ENCODE peak calls at places on chromosomes 13 and 19, in six cellular contexts. T, W, O, U, R and Q are unnamed samples.

GRCh38 chr19:39826311-39826945 is 7.5 kb downstream of the DYRK1B start:
- DNase-seq in U (no peak), O (peak; percentile 57), T (no peak), W (no peak), R (no peak), Q (no peak)

GRCh38 chr13:73325351-73326214 is 266.8 kb downstream of the KLF5 start:
- DNase-seq in R (no peak), W (no peak), U (no peak), O (no peak), T (no peak), Q (no peak)

GRCh38 chr19:32200312-32201038 is 144.9 kb upstream of the ZNF507 start:
- DNase-seq in W (peak; percentile 19), U (no peak), T (no peak), O (no peak), R (no peak), Q (peak; percentile 46)

GRCh38 chr13:26502826-26503225 is 54.7 kb upstream of the WASF3 start:
- DNase-seq in O (peak; percentile 64), W (no peak), U (no peak), R (no peak), T (peak; percentile 80), Q (no peak)

GRCh38 chr13:86383151-86383550 is 583.9 kb upstream of the SLITRK6 start:
- DNase-seq in T (no peak), O (no peak), W (no peak), R (no peak), U (no peak), Q (no peak)

GRCh38 chr19:58088521-58089052 is 9.4 kb downstream of the ZSCAN18 start:
- DNase-seq in T (no peak), U (no peak), W (no peak), R (no peak), O (no peak), Q (no peak)

GRCh38 chr19:57664269-57665127 is 4.2 kb upstream of the ZSCAN4 start:
- DNase-seq in T (peak; percentile 76), R (peak; percentile 24), O (peak; percentile 64), U (peak; percentile 28), W (peak; percentile 60), Q (peak; percentile 66)

GRCh38 chr13:22103628-22104027 is 432.8 kb downstream of the FGF9 start:
- DNase-seq in W (no peak), U (no peak), R (no peak), T (no peak), O (no peak), Q (no peak)

GRCh38 chr19:23823952-23824389 is 65.3 kb upstream of the ZNF681 start:
- DNase-seq in U (no peak), O (no peak), T (peak; percentile 1), W (no peak), R (no peak), Q (no peak)

GRCh38 chr19:1725100-1726064 is 27.9 kb upstream of the ONECUT3 start:
- DNase-seq in O (no peak), T (peak; percentile 65), W (peak; percentile 21), R (no peak), U (peak; percentile 69), Q (peak; percentile 52)

GRCh38 chr13:66329988-66330429 is 900.1 kb downstream of the PCDH9 start:
- DNase-seq in R (no peak), O (no peak), W (no peak), T (no peak), U (no peak), Q (no peak)

GRCh38 chr13:34207872-34208271 is 389.9 kb downstream of the RFC3 start:
- DNase-seq in W (no peak), O (no peak), T (peak; percentile 73), U (no peak), R (no peak), Q (no peak)

GRCh38 chr19:17262557-17262956 is 2.0 kb downstream of the USHBP1 start:
- DNase-seq in R (no peak), T (no peak), O (no peak), W (no peak), U (no peak), Q (no peak)

GRCh38 chr19:3184847-3185481 is 766 bp upstream of the NCLN start:
- DNase-seq in R (peak; percentile 80), U (peak; percentile 75), T (peak; percentile 80), W (no peak), O (peak; percentile 86), Q (peak; percentile 70)

GRCh38 chr19:18233224-18233825 is 7.1 kb upstream of the PDE4C start:
- DNase-seq in O (peak; percentile 66), T (peak; percentile 57), W (peak; percentile 32), R (no peak), U (peak; percentile 55), Q (no peak)

GRCh38 chr13:41774605-41775218 is 186.2 kb downstream of the VWA8 start:
- DNase-seq in R (no peak), O (no peak), T (no peak), U (no peak), W (no peak), Q (no peak)

GRCh38 chr13:40777166-40777956 is 6.4 kb upstream of the MRPS31 start:
- DNase-seq in W (no peak), T (peak; percentile 72), U (peak; percentile 40), R (peak; percentile 41), O (no peak), Q (no peak)

GRCh38 chr13:106917673-106918652 is 350.0 kb upstream of the ARGLU1 start:
- DNase-seq in W (peak; percentile 82), U (peak; percentile 80), R (peak; percentile 47), T (peak; percentile 84), O (peak; percentile 78), Q (peak; percentile 79)

GRCh38 chr19:44845612-44846454 is at the start of gene NECTIN2:
- DNase-seq in R (peak; percentile 100), T (peak; percentile 99), O (peak; percentile 100), U (peak; percentile 100), W (peak; percentile 100), Q (peak; percentile 100)

GRCh38 chr19:30691767-30692516 is 319.8 kb downstream of the ZNF536 start:
- DNase-seq in W (no peak), U (no peak), O (no peak), T (peak; percentile 6), R (no peak), Q (no peak)

GRCh38 chr13:40706439-40706838 is 40.0 kb upstream of the FOXO1 start:
- DNase-seq in O (no peak), U (no peak), W (no peak), R (no peak), T (no peak), Q (no peak)

GRCh38 chr13:46111151-46111550 is 6.3 kb upstream of the CPB2 start:
- DNase-seq in U (no peak), O (no peak), T (no peak), R (no peak), W (no peak), Q (no peak)

GRCh38 chr19:18905058-18905456 is 9.1 kb upstream of the CERS1 start:
- DNase-seq in U (no peak), W (no peak), R (no peak), O (no peak), T (no peak), Q (no peak)

GRCh38 chr19:7928741-7929701 is 3.1 kb upstream of the CTXN1 start:
- DNase-seq in U (peak; percentile 51), O (peak; percentile 74), R (peak; percentile 88), T (peak; percentile 92), W (no peak), Q (no peak)

GRCh38 chr13:41017744-41018582 is 1.2 kb downstream of the ELF1 start:
- DNase-seq in R (no peak), U (no peak), O (no peak), W (no peak), T (no peak), Q (no peak)

GRCh38 chr19:29393915-29394460 is 131.8 kb upstream of the VSTM2B start:
- DNase-seq in T (no peak), U (no peak), O (no peak), W (no peak), R (no peak), Q (no peak)

GRCh38 chr19:43820098-43820860 is 6.8 kb upstream of the ZNF283 start:
- DNase-seq in R (peak; percentile 20), O (peak; percentile 51), T (peak; percentile 74), W (peak; percentile 54), U (peak; percentile 15), Q (peak; percentile 54)

GRCh38 chr13:66972659-66973058 is 257.5 kb downstream of the PCDH9 start:
- DNase-seq in R (no peak), W (no peak), O (no peak), T (peak; percentile 2), U (no peak), Q (no peak)

GRCh38 chr19:34220472-34221063 is 33.8 kb upstream of the GARRE1 start:
- DNase-seq in W (peak; percentile 66), O (no peak), U (peak; percentile 73), T (peak; percentile 70), R (peak; percentile 48), Q (no peak)

GRCh38 chr19:43634877-43635560 is 4.6 kb downstream of the CADM4 start:
- DNase-seq in O (no peak), U (no peak), W (no peak), T (peak; percentile 36), R (no peak), Q (no peak)

GRCh38 chr19:15123031-15123890 is 16.1 kb downstream of the SYDE1 start:
- DNase-seq in W (no peak), T (no peak), O (no peak), U (no peak), R (no peak), Q (no peak)

GRCh38 chr13:30510091-30510490 is 44.4 kb upstream of the HMGB1 start:
- DNase-seq in T (no peak), O (no peak), U (no peak), R (no peak), W (no peak), Q (no peak)

GRCh38 chr19:13172335-13173128 is 22.3 kb downstream of the IER2 start:
- DNase-seq in R (peak; percentile 80), O (peak; percentile 82), U (peak; percentile 71), T (peak; percentile 80), W (peak; percentile 78), Q (peak; percentile 77)

GRCh38 chr19:51901860-51902259 is 3.0 kb downstream of the ZNF649 start:
- DNase-seq in O (no peak), R (no peak), W (no peak), T (no peak), U (no peak), Q (no peak)
- H3K4me3 ChIP-seq in O (no peak overlapping the region), R (no peak overlapping the region), W (no peak overlapping the region), T (no peak overlapping the region), U (no peak overlapping the region), Q (no peak overlapping the region)

GRCh38 chr13:64446372-64446771 is 2783.8 kb downstream of the PCDH9 start:
- DNase-seq in R (no peak), T (no peak), U (no peak), W (no peak), O (no peak), Q (no peak)
- TF ChIP-seq CTCF in R (no peak), T (peak; percentile 27), U (no peak), W (no peak), O (no peak), Q (no peak)

DNA sequence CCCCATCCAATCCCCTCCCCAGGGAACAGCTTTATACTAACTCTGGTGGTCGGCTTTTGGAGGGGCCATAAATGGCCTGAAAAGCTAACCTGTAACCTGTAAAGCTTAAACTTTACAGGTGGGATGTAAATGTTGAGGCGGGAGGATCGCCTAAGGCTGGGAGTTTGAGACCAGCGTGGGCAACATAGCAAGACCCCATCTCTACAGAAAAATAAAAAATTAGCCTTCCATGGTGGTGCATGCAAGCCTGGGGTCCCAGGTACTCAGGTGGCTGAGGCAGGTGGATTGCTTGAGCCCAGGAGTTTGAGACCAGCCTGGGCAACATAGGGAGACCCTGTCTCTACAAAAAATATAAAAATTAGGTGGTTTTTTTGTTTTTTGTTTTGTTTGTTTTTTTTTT is 18.5 kb downstream of the CARM1 start:
- DNase-seq in O (no peak), U (no peak), W (no peak), R (no peak), T (no peak), Q (no peak)
- H3K4me1 ChIP-seq in O (peaks cover 73% of the 10 kb centered on the region), U (peaks cover 16% of the 10 kb centered on the region), W (peaks cover 28% of the 10 kb centered on the region), R (peaks cover 12% of the 10 kb centered on the region), T (peaks cover 35% of the 10 kb centered on the region), Q (peaks cover 58% of the 10 kb centered on the region)

GRCh38 chr13:49524740-49525501 is 29.2 kb downstream of the PHF11 start:
- DNase-seq in R (no peak), W (no peak), U (no peak), T (no peak), O (no peak), Q (no peak)
- H3K4me3 ChIP-seq in R (no peak overlapping the region), W (no peak overlapping the region), U (no peak overlapping the region), T (no peak overlapping the region), O (no peak overlapping the region), Q (no peak overlapping the region)